ENCODE peak calls at places on chromosome 15, in nine cellular contexts. X is LoVo, A is psoas muscle, M is heart right ventricle, W is fibroblast of pulmonary artery, Z is B cell, B is right atrium auricular region, U is right cardiac atrium, C is NCI-H1694 treated with DMSO at 0.1 percent for 48 hours. Q is an unnamed sample.

GRCh38 chr15:51842265-51842664 is 12.8 kb downstream of the TMOD3 start:
- DNase-seq in X (no peak), A (no peak), M (no peak), W (no peak), Z (no peak), B (no peak), U (no peak), C (no peak), Q (no peak)

GRCh38 chr15:25093455-25094029 is 138.8 kb downstream of the SNRPN start:
- DNase-seq in X (no peak), A (no peak), M (no peak), W (no peak), Z (no peak), B (no peak), U (no peak), C (no peak), Q (no peak)

GRCh38 chr15:76149291-76149910 is 89.6 kb downstream of the TMEM266 start:
- DNase-seq in X (no peak), A (no peak), M (no peak), W (no peak), Z (no peak), B (no peak), U (no peak), C (peak), Q (no peak)

GRCh38 chr15:73928241-73928579 is 1.9 kb downstream of the LOXL1 start:
- DNase-seq in X (no peak), A (peak), M (no peak), W (no peak), Z (no peak), B (no peak), U (peak), C (no peak), Q (no peak)

GRCh38 chr15:52466134-52466701 is 62.5 kb downstream of the MYO5A start:
- DNase-seq in X (no peak), A (peak), M (peak), W (no peak), Z (peak), B (no peak), U (peak), C (no peak), Q (peak)

GRCh38 chr15:64599716-64600115 is 139.3 kb downstream of the ZNF609 start:
- DNase-seq in X (no peak), A (no peak), M (no peak), W (peak), Z (no peak), B (no peak), U (no peak), C (no peak), Q (no peak)

GRCh38 chr15:70152070-70152480 is 54.4 kb upstream of the TLE3 start:
- DNase-seq in X (no peak), A (peak), M (no peak), W (peak), Z (no peak), B (no peak), U (peak), C (no peak), Q (peak)

GRCh38 chr15:35603298-35603697 is 57.3 kb upstream of the DPH6 start:
- DNase-seq in X (no peak), A (no peak), M (no peak), W (peak), Z (no peak), B (no peak), U (no peak), C (no peak), Q (no peak)

GRCh38 chr15:43517354-43518072 is at the start of gene MAP1A:
- DNase-seq in X (no peak), A (peak), M (peak), W (peak), Z (peak), B (peak), U (peak), C (peak), Q (peak)

GRCh38 chr15:59294961-59295741 is 77.5 kb downstream of the MYO1E start:
- DNase-seq in X (no peak), A (no peak), M (no peak), W (peak), Z (no peak), B (no peak), U (no peak), C (no peak), Q (no peak)

GRCh38 chr15:95346856-95347255 is 983.6 kb upstream of the NR2F2 start:
- DNase-seq in X (no peak), A (no peak), M (no peak), W (no peak), Z (no peak), B (no peak), U (no peak), C (no peak), Q (no peak)

GRCh38 chr15:69154684-69155083 is 5.8 kb upstream of the GLCE start:
- DNase-seq in X (no peak), A (no peak), M (no peak), W (peak), Z (no peak), B (no peak), U (no peak), C (no peak), Q (peak)

GRCh38 chr15:20357139-20358065 is 184.2 kb downstream of the GOLGA6L6 start:
- DNase-seq in X (no peak), A (peak), M (peak), W (no peak), Z (peak), B (no peak), U (peak), C (no peak), Q (peak)

GRCh38 chr15:91867581-91868026 is 14.1 kb downstream of the SLCO3A1 start:
- DNase-seq in X (peak), A (peak), M (peak), W (peak), Z (no peak), B (peak), U (peak), C (no peak), Q (peak)

GRCh38 chr15:91982401-91982800 is 128.9 kb downstream of the SLCO3A1 start:
- DNase-seq in X (no peak), A (no peak), M (no peak), W (no peak), Z (no peak), B (no peak), U (no peak), C (no peak), Q (no peak)

GRCh38 chr15:23569513-23569912 is 4.0 kb downstream of the MKRN3 start:
- DNase-seq in X (no peak), A (no peak), M (no peak), W (no peak), Z (no peak), B (no peak), U (no peak), C (no peak), Q (no peak)

GRCh38 chr15:42511010-42511396 is 15.6 kb downstream of the SNAP23 start:
- DNase-seq in X (no peak), A (no peak), M (no peak), W (peak), Z (no peak), B (no peak), U (no peak), C (no peak), Q (no peak)

GRCh38 chr15:77742127-77742526 is 109.4 kb upstream of the LINGO1 start:
- DNase-seq in X (no peak), A (no peak), M (no peak), W (no peak), Z (no peak), B (no peak), U (no peak), C (no peak), Q (no peak)

GRCh38 chr15:76235186-76235826 is 76.0 kb downstream of the ETFA start:
- DNase-seq in X (peak), A (no peak), M (no peak), W (peak), Z (no peak), B (no peak), U (no peak), C (peak), Q (no peak)

GRCh38 chr15:65532738-65533051 is 2.4 kb downstream of the HACD3 start:
- DNase-seq in X (peak), A (no peak), M (no peak), W (peak), Z (no peak), B (no peak), U (no peak), C (no peak), Q (no peak)

GRCh38 chr15:67998599-67999122 is 55.5 kb upstream of the PIAS1 start:
- DNase-seq in X (peak), A (no peak), M (peak), W (peak), Z (no peak), B (no peak), U (no peak), C (no peak), Q (no peak)

GRCh38 chr15:85493258-85493657 is 112.9 kb downstream of the AKAP13 start:
- DNase-seq in X (peak), A (no peak), M (no peak), W (no peak), Z (no peak), B (no peak), U (no peak), C (no peak), Q (no peak)

GRCh38 chr15:58865420-58865880 is 68.0 kb downstream of the SLTM start:
- DNase-seq in X (no peak), A (no peak), M (peak), W (peak), Z (peak), B (no peak), U (peak), C (no peak), Q (peak)

GRCh38 chr15:33149919-33150318 is 44.6 kb downstream of the FMN1 start:
- DNase-seq in X (peak), A (no peak), M (no peak), W (no peak), Z (no peak), B (no peak), U (no peak), C (no peak), Q (no peak)